ENCODE peak calls at places on chromosomes 2 and 18, in nine cellular contexts. U is EL; M is activated T-cell treated with anti-CD3 and anti-CD28 coated beads, Interleukin-2, amount 50 U/mL, for 72 hours; P is memory B cell; S is GM12865; L is aorta; T is stromal cell of bone marrow; Q is T-helper 2 cell; W is RWPE1. G is an unnamed sample.

GRCh38 chr2:12455626-12456025 is 261.1 kb upstream of the TRIB2 start:
- DNase-seq in U (no peak), M (no peak), P (no peak), S (no peak), L (no peak), T (no peak), Q (no peak), W (peak), G (peak)

GRCh38 chr18:24499814-24500601 is 39.6 kb downstream of the HRH4 start:
- DNase-seq in U (peak), M (no peak), P (no peak), S (no peak), L (no peak), T (no peak), Q (no peak), W (no peak), G (no peak)

GRCh38 chr18:7904529-7904928 is 337.4 kb downstream of the PTPRM start:
- DNase-seq in U (peak), M (no peak), P (no peak), S (no peak), L (no peak), T (peak), Q (no peak), W (peak), G (no peak)

GRCh38 chr18:36525913-36526312 is 228.4 kb downstream of the FHOD3 start:
- DNase-seq in U (no peak), M (no peak), P (no peak), S (no peak), L (no peak), T (no peak), Q (no peak), W (no peak), G (no peak)

GRCh38 chr2:37456479-37456878 is 112.0 kb downstream of the QPCT start:
- DNase-seq in U (no peak), M (peak), P (no peak), S (peak), L (peak), T (no peak), Q (peak), W (no peak), G (no peak)

GRCh38 chr2:43328157-43328556 is 101.8 kb upstream of the ZFP36L2 start:
- DNase-seq in U (no peak), M (no peak), P (no peak), S (no peak), L (no peak), T (no peak), Q (no peak), W (no peak), G (no peak)

GRCh38 chr2:190930411-190930810 is 49.8 kb downstream of the GLS start:
- DNase-seq in U (no peak), M (no peak), P (no peak), S (no peak), L (no peak), T (no peak), Q (no peak), W (no peak), G (no peak)

GRCh38 chr2:203878060-203878459 is 10.5 kb downstream of the CTLA4 start:
- DNase-seq in U (no peak), M (no peak), P (no peak), S (no peak), L (no peak), T (peak), Q (no peak), W (no peak), G (no peak)

GRCh38 chr2:240557808-240558207 is at the start of gene ANKMY1:
- DNase-seq in U (peak), M (peak), P (no peak), S (peak), L (peak), T (no peak), Q (peak), W (peak), G (no peak)

GRCh38 chr2:213792045-213792444 is 507.8 kb downstream of the SPAG16 start:
- DNase-seq in U (no peak), M (no peak), P (no peak), S (no peak), L (no peak), T (no peak), Q (no peak), W (no peak), G (no peak)

GRCh38 chr18:3594760-3595241 is 144.8 kb downstream of the TGIF1 start:
- DNase-seq in U (peak), M (peak), P (no peak), S (no peak), L (peak), T (peak), Q (peak), W (no peak), G (peak)

GRCh38 chr18:75377258-75377657 is 50.2 kb downstream of the SMIM21 start:
- DNase-seq in U (no peak), M (no peak), P (no peak), S (no peak), L (no peak), T (no peak), Q (no peak), W (no peak), G (no peak)

GRCh38 chr2:69918391-69918790 is 3.5 kb downstream of the MXD1 start:
- DNase-seq in U (no peak), M (no peak), P (no peak), S (peak), L (no peak), T (no peak), Q (no peak), W (no peak), G (no peak)

GRCh38 chr2:157465554-157465953 is 21.7 kb upstream of the CYTIP start:
- DNase-seq in U (no peak), M (no peak), P (no peak), S (no peak), L (no peak), T (no peak), Q (no peak), W (no peak), G (no peak)

G was measured in SW480.